ENCODE peak calls at places on chromosomes 3 and 15, in ten cellular contexts. K is NCI-H146; I is stimulated activated CD4-positive, alpha-beta T cell treated with anti-CD3 and anti-CD28 coated beads, Interleukin-12 subunit alpha, Interleukin-12 subunit beta, amount 100 ng/mL, for 4 hours; L is naive thymus-derived CD8-positive, alpha-beta T cell; H is astrocyte of the hippocampus; N is fibroblast of pulmonary artery; A is GM12865; Y is stimulated activated CD8-positive, alpha-beta memory T cell treated with anti-CD3 and anti-CD28 coated beads, Interleukin-4, amount 100 ng/mL, for 24 hours; V is fibroblast of the aortic adventitia; S is upper lobe of right lung. O is an unnamed sample.
A peak's percentile ranks its signal among the peaks of the same experiment; 100 is the strongest.

GRCh38 chr15:69526086-69526485 is 73.5 kb downstream of the RPLP1 start:
- DNase-seq in K (no peak), I (no peak), L (no peak), H (no peak), N (no peak), A (no peak), Y (no peak), V (peak; percentile 12), S (no peak), O (no peak)

GRCh38 chr3:60839242-60839641 is 412.0 kb downstream of the FHIT start:
- DNase-seq in K (peak; percentile 11), I (no peak), L (no peak), H (peak; percentile 10), N (no peak), A (no peak), Y (no peak), V (no peak), S (no peak), O (no peak)

GRCh38 chr15:69141286-69141701 is 19.1 kb upstream of the GLCE start:
- DNase-seq in K (peak; percentile 59), I (no peak), L (no peak), H (peak; percentile 82), N (no peak), A (no peak), Y (no peak), V (no peak), S (no peak), O (no peak)

GRCh38 chr3:10946526-10946925 is 46.0 kb upstream of the SLC6A1 start:
- DNase-seq in K (no peak), I (no peak), L (no peak), H (no peak), N (no peak), A (no peak), Y (no peak), V (no peak), S (no peak), O (no peak)

GRCh38 chr15:85499498-85499897 is 119.1 kb downstream of the AKAP13 start:
- DNase-seq in K (no peak), I (no peak), L (no peak), H (peak; percentile 20), N (no peak), A (no peak), Y (no peak), V (peak; percentile 27), S (no peak), O (no peak)

GRCh38 chr15:60752973-60753720 is 274.2 kb upstream of the ICE2 start:
- DNase-seq in K (no peak), I (no peak), L (no peak), H (no peak), N (no peak), A (no peak), Y (no peak), V (no peak), S (no peak), O (no peak)

GRCh38 chr15:31151301-31152233 is 50.0 kb upstream of the TRPM1 start:
- DNase-seq in K (no peak), I (no peak), L (no peak), H (no peak), N (no peak), A (no peak), Y (no peak), V (no peak), S (no peak), O (no peak)

GRCh38 chr3:194928183-194928736 is 242.6 kb downstream of the FAM43A start:
- DNase-seq in K (no peak), I (no peak), L (no peak), H (no peak), N (peak; percentile 51), A (no peak), Y (no peak), V (peak; percentile 25), S (no peak), O (no peak)

GRCh38 chr3:181709537-181710279 is 2.0 kb upstream of the SOX2 start:
- DNase-seq in K (peak; percentile 96), I (peak; percentile 65), L (no peak), H (peak; percentile 93), N (peak; percentile 69), A (peak; percentile 75), Y (peak; percentile 44), V (peak; percentile 71), S (peak; percentile 83), O (peak; percentile 87)

GRCh38 chr3:10419637-10420232 is 85.7 kb downstream of the ATP2B2 start:
- DNase-seq in K (no peak), I (peak; percentile 21), L (peak; percentile 71), H (peak; percentile 44), N (no peak), A (no peak), Y (peak; percentile 2), V (no peak), S (no peak), O (no peak)

GRCh38 chr3:4633078-4634004 is 140.2 kb downstream of the ITPR1 start:
- DNase-seq in K (peak; percentile 2), I (no peak), L (no peak), H (peak; percentile 77), N (peak; percentile 85), A (peak; percentile 58), Y (no peak), V (peak; percentile 80), S (no peak), O (no peak)

GRCh38 chr3:36456784-36457183 is 76.5 kb downstream of the STAC start:
- DNase-seq in K (no peak), I (no peak), L (no peak), H (no peak), N (no peak), A (no peak), Y (no peak), V (no peak), S (no peak), O (no peak)

GRCh38 chr3:186653984-186654383 is 11.8 kb upstream of the HRG start:
- DNase-seq in K (peak; percentile 10), I (no peak), L (no peak), H (no peak), N (peak; percentile 3), A (no peak), Y (no peak), V (no peak), S (no peak), O (no peak)

GRCh38 chr15:76159282-76159681 is 99.5 kb downstream of the TMEM266 start:
- DNase-seq in K (no peak), I (no peak), L (no peak), H (no peak), N (no peak), A (no peak), Y (no peak), V (no peak), S (no peak), O (no peak)

GRCh38 chr3:151085889-151086483 is 522 bp downstream of the MED12L start:
- DNase-seq in K (peak; percentile 87), I (peak; percentile 8), L (no peak), H (peak; percentile 60), N (no peak), A (peak; percentile 14), Y (no peak), V (no peak), S (peak; percentile 66), O (peak; percentile 54)

GRCh38 chr3:110743984-110744383 is 327.6 kb upstream of the NECTIN3 start:
- DNase-seq in K (no peak), I (no peak), L (no peak), H (no peak), N (no peak), A (no peak), Y (no peak), V (no peak), S (no peak), O (no peak)

GRCh38 chr15:47673343-47673761 is 44.0 kb upstream of the SEMA6D start:
- DNase-seq in K (peak; percentile 42), I (no peak), L (no peak), H (peak; percentile 25), N (peak; percentile 58), A (no peak), Y (no peak), V (peak; percentile 4), S (no peak), O (peak; percentile 44)

GRCh38 chr15:55902975-55903374 is 90.4 kb downstream of the NEDD4 start:
- DNase-seq in K (no peak), I (no peak), L (no peak), H (no peak), N (no peak), A (no peak), Y (no peak), V (no peak), S (no peak), O (no peak)

GRCh38 chr15:67148196-67148701 is 82.8 kb downstream of the SMAD3 start:
- DNase-seq in K (peak; percentile 59), I (no peak), L (no peak), H (peak; percentile 74), N (peak; percentile 63), A (no peak), Y (no peak), V (peak; percentile 57), S (no peak), O (peak; percentile 50)

GRCh38 chr3:71724584-71725278 is 471 bp downstream of the EIF4E3 start:
- DNase-seq in K (peak; percentile 62), I (peak; percentile 36), L (no peak), H (peak; percentile 51), N (no peak), A (peak; percentile 15), Y (peak; percentile 22), V (no peak), S (peak; percentile 79), O (no peak)

GRCh38 chr15:61195116-61196002 is 33.7 kb downstream of the RORA start:
- DNase-seq in K (peak; percentile 33), I (no peak), L (no peak), H (peak; percentile 46), N (peak; percentile 72), A (peak; percentile 60), Y (no peak), V (peak; percentile 55), S (no peak), O (peak; percentile 19)

GRCh38 chr3:127441764-127442163 is 148.8 kb downstream of the TPRA1 start:
- DNase-seq in K (no peak), I (no peak), L (no peak), H (no peak), N (no peak), A (no peak), Y (no peak), V (no peak), S (peak; percentile 19), O (no peak)

GRCh38 chr3:33860355-33861047 is 62.1 kb downstream of the PDCD6IP start:
- DNase-seq in K (no peak), I (no peak), L (no peak), H (no peak), N (no peak), A (no peak), Y (no peak), V (no peak), S (no peak), O (no peak)

GRCh38 chr3:179898024-179898423 is 138.7 kb downstream of the PEX5L start:
- DNase-seq in K (peak; percentile 71), I (no peak), L (no peak), H (peak; percentile 23), N (peak; percentile 42), A (peak; percentile 59), Y (no peak), V (peak; percentile 62), S (no peak), O (peak; percentile 22)

GRCh38 chr3:30471076-30471475 is 135.3 kb upstream of the TGFBR2 start:
- DNase-seq in K (no peak), I (no peak), L (no peak), H (peak; percentile 73), N (peak; percentile 63), A (no peak), Y (no peak), V (peak; percentile 92), S (no peak), O (no peak)

GRCh38 chr3:9316881-9317341 is 45.9 kb upstream of the THUMPD3 start:
- DNase-seq in K (no peak), I (no peak), L (no peak), H (peak; percentile 83), N (peak; percentile 75), A (no peak), Y (no peak), V (peak; percentile 75), S (no peak), O (no peak)

GRCh38 chr3:184230081-184230602 is 757 bp downstream of the VWA5B2 start:
- DNase-seq in K (peak; percentile 89), I (no peak), L (no peak), H (peak; percentile 20), N (no peak), A (no peak), Y (no peak), V (no peak), S (no peak), O (peak; percentile 83)

GRCh38 chr3:146184616-146185015 is 23.6 kb upstream of the PLOD2 start:
- DNase-seq in K (no peak), I (no peak), L (no peak), H (peak; percentile 38), N (peak; percentile 61), A (no peak), Y (no peak), V (peak; percentile 53), S (no peak), O (no peak)

O was measured in COR-L47.